ENCODE peak calls at places on chromosomes 1 and 21, in four cellular contexts. R, H, C and Y are unnamed samples.

GRCh38 chr1:18726388-18726787 is 95.7 kb downstream of the PAX7 start:
- DNase-seq in H (no peak), R (no peak), C (no peak), Y (no peak)

GRCh38 chr1:221908573-221908972 is 166.7 kb upstream of the DUSP10 start:
- DNase-seq in R (peak; percentile 82), C (no peak), H (no peak), Y (no peak)

GRCh38 chr1:214615871-214616270 is 12.9 kb downstream of the CENPF start:
- DNase-seq in H (no peak), R (no peak), C (no peak), Y (no peak)

GRCh38 chr1:19122668-19123067 is 87.4 kb downstream of the UBR4 start:
- DNase-seq in C (no peak), H (peak; percentile 71), R (no peak), Y (no peak)

GRCh38 chr1:160981584-160982411 is 27.2 kb upstream of the ITLN2 start:
- DNase-seq in H (no peak), R (no peak), C (no peak), Y (no peak)

GRCh38 chr21:36141513-36141925 is 6.6 kb downstream of the CBR3 start:
- DNase-seq in R (peak; percentile 98), C (peak; percentile 77), H (peak; percentile 96), Y (peak; percentile 74)

GRCh38 chr1:228284148-228284495 is 76.3 kb downstream of the OBSCN start:
- DNase-seq in C (no peak), R (no peak), H (no peak), Y (no peak)

GRCh38 chr1:156515956-156516355 is 15.4 kb upstream of the MEF2D start:
- DNase-seq in R (no peak), H (no peak), C (no peak), Y (no peak)

GRCh38 chr1:67514786-67515185 is 84.6 kb upstream of the SERBP1 start:
- DNase-seq in H (no peak), C (no peak), R (no peak), Y (no peak)

GRCh38 chr1:63813829-63814277 is 40.0 kb downstream of the ROR1 start:
- DNase-seq in H (peak; percentile 59), R (no peak), C (no peak), Y (no peak)

GRCh38 chr21:46392921-46393320 is 65.8 kb upstream of the DIP2A start:
- DNase-seq in H (no peak), C (no peak), R (no peak), Y (no peak)

GRCh38 chr1:166884040-166884642 is 8.1 kb upstream of the TADA1 start:
- DNase-seq in C (peak; percentile 27), R (no peak), H (no peak), Y (no peak)

GRCh38 chr1:8431028-8431427 is 113.1 kb downstream of the SLC45A1 start:
- DNase-seq in H (no peak), C (no peak), R (no peak), Y (no peak)

GRCh38 chr1:214446772-214447556 is 104.4 kb downstream of the PTPN14 start:
- DNase-seq in R (no peak), C (no peak), H (peak; percentile 99), Y (no peak)

GRCh38 chr1:206748348-206749034 is 22.1 kb upstream of the IL19 start:
- DNase-seq in C (no peak), R (no peak), H (no peak), Y (no peak)

GRCh38 chr1:22628698-22629444 is 7.6 kb upstream of the C1QA start:
- DNase-seq in C (no peak), R (no peak), H (no peak), Y (no peak)

GRCh38 chr1:171212607-171213347 is 27.7 kb downstream of the FMO2 start:
- DNase-seq in C (no peak), H (no peak), R (no peak), Y (no peak)

GRCh38 chr1:46342084-46342656 is 1.6 kb downstream of the NSUN4 start:
- DNase-seq in H (no peak), C (no peak), R (no peak), Y (no peak)

GRCh38 chr1:25031601-25031965 is 101.5 kb upstream of the RUNX3 start:
- DNase-seq in R (no peak), C (peak; percentile 67), H (no peak), Y (no peak)